ENCODE peak calls at places on chromosome X, in nine cellular contexts. One of them, this sample, is unnamed.

GRCh38 chrX:63349307-63349706 is 1.8 kb downstream of the SPIN4 start:
- DNase-seq in GM23248: no peak
- DNase-seq in fibroblast of lung: no peak
- DNase-seq in PC-3: peak
- DNase-seq in mesenchymal stem cell: no peak
- DNase-seq in neural progenitor cell: no peak
- DNase-seq in hepatocyte: no peak
- DNase-seq in mammary epithelial cell: no peak
- DNase-seq in MM.1S: no peak
- DNase-seq in this sample: no peak

GRCh38 chrX:23844502-23845138 is 61.6 kb downstream of the SAT1 start:
- DNase-seq in mammary epithelial cell: no peak
- DNase-seq in GM23248: peak
- DNase-seq in mesenchymal stem cell: peak
- DNase-seq in neural progenitor cell: no peak
- DNase-seq in PC-3: no peak
- DNase-seq in MM.1S: no peak
- DNase-seq in fibroblast of lung: peak
- DNase-seq in hepatocyte: peak
- DNase-seq in this sample: no peak

GRCh38 chrX:33336783-33337182 is 125.4 kb upstream of the DMD start:
- DNase-seq in GM23248: peak
- DNase-seq in hepatocyte: peak
- DNase-seq in neural progenitor cell: peak
- DNase-seq in MM.1S: no peak
- DNase-seq in mammary epithelial cell: peak
- DNase-seq in PC-3: peak
- DNase-seq in mesenchymal stem cell: peak
- DNase-seq in fibroblast of lung: no peak
- DNase-seq in this sample: no peak

GRCh38 chrX:147912093-147912801 is 528 bp downstream of the FMR1 start:
- DNase-seq in mesenchymal stem cell: peak
- DNase-seq in MM.1S: peak
- DNase-seq in hepatocyte: peak
- DNase-seq in PC-3: peak
- DNase-seq in GM23248: peak
- DNase-seq in fibroblast of lung: peak
- DNase-seq in neural progenitor cell: peak
- DNase-seq in mammary epithelial cell: peak
- DNase-seq in this sample: no peak

GRCh38 chrX:19888419-19888879 is 1.0 kb upstream of the SH3KBP1 start:
- DNase-seq in GM23248: peak
- DNase-seq in PC-3: peak
- DNase-seq in neural progenitor cell: peak
- DNase-seq in hepatocyte: peak
- DNase-seq in mammary epithelial cell: peak
- DNase-seq in mesenchymal stem cell: peak
- DNase-seq in fibroblast of lung: peak
- DNase-seq in MM.1S: peak
- DNase-seq in this sample: no peak

GRCh38 chrX:23901805-23902204 is 5.9 kb downstream of the APOO start:
- DNase-seq in mesenchymal stem cell: peak
- DNase-seq in PC-3: peak
- DNase-seq in GM23248: peak
- DNase-seq in neural progenitor cell: peak
- DNase-seq in fibroblast of lung: peak
- DNase-seq in mammary epithelial cell: peak
- DNase-seq in hepatocyte: peak
- DNase-seq in MM.1S: peak
- DNase-seq in this sample: peak

GRCh38 chrX:23797371-23798128 is 14.6 kb downstream of the SAT1 start:
- DNase-seq in mammary epithelial cell: peak
- DNase-seq in mesenchymal stem cell: no peak
- DNase-seq in hepatocyte: peak
- DNase-seq in MM.1S: no peak
- DNase-seq in neural progenitor cell: no peak
- DNase-seq in fibroblast of lung: no peak
- DNase-seq in PC-3: peak
- DNase-seq in GM23248: no peak
- DNase-seq in this sample: no peak

GRCh38 chrX:17525762-17526555 is 151.0 kb downstream of the NHS start:
- DNase-seq in fibroblast of lung: peak
- DNase-seq in PC-3: no peak
- DNase-seq in MM.1S: no peak
- DNase-seq in mammary epithelial cell: no peak
- DNase-seq in GM23248: peak
- DNase-seq in mesenchymal stem cell: no peak
- DNase-seq in neural progenitor cell: no peak
- DNase-seq in hepatocyte: no peak
- DNase-seq in this sample: no peak

GRCh38 chrX:130577431-130577830 is 175.6 kb downstream of the RBMX2 start:
- DNase-seq in MM.1S: no peak
- DNase-seq in hepatocyte: no peak
- DNase-seq in neural progenitor cell: no peak
- DNase-seq in PC-3: no peak
- DNase-seq in GM23248: no peak
- DNase-seq in mammary epithelial cell: no peak
- DNase-seq in mesenchymal stem cell: no peak
- DNase-seq in fibroblast of lung: no peak
- DNase-seq in this sample: no peak

GRCh38 chrX:53288173-53288572 is 6.8 kb upstream of the IQSEC2 start:
- DNase-seq in mesenchymal stem cell: peak
- DNase-seq in PC-3: no peak
- DNase-seq in GM23248: no peak
- DNase-seq in mammary epithelial cell: no peak
- DNase-seq in hepatocyte: no peak
- DNase-seq in fibroblast of lung: peak
- DNase-seq in neural progenitor cell: peak
- DNase-seq in MM.1S: no peak
- DNase-seq in this sample: no peak

GRCh38 chrX:111041018-111041462 is 55.0 kb upstream of the PAK3 start:
- DNase-seq in mammary epithelial cell: peak
- DNase-seq in mesenchymal stem cell: peak
- DNase-seq in fibroblast of lung: peak
- DNase-seq in MM.1S: no peak
- DNase-seq in GM23248: peak
- DNase-seq in PC-3: peak
- DNase-seq in hepatocyte: peak
- DNase-seq in neural progenitor cell: peak
- DNase-seq in this sample: peak

DNA sequence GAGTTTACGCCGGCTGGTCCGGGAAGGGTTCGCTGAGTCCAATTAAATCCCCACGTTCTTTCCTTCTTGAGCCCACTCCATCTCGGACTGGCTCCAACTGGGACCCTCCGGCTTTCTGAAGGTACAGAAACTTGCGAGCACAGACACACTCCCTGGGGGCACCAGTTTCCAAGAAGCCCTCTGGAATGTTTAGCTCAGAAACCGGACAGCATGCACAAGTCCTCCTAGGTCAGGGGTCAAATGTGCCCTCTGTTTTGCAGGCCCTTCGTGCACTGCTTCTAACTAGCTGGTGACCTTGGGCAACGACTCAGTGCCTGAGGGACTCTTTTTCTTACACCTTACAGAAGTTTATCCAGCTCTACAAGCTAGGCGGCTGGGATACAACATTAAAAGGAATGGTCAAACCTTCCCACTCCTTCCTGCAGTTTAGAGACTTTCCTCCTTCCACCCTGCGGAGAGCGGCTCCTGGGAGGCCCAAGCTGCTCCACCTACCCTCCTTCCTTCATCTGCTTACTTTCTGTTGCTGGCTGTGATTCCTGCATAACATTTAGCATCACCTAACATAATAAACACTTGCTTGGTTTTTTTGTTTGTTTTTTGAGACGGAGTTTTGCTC is 275.5 kb downstream of the BCOR start:
- DNase-seq in hepatocyte: no peak
- DNase-seq in mammary epithelial cell: no peak
- DNase-seq in neural progenitor cell: no peak
- DNase-seq in mesenchymal stem cell: no peak
- DNase-seq in fibroblast of lung: no peak
- DNase-seq in MM.1S: no peak
- DNase-seq in PC-3: no peak
- DNase-seq in GM23248: no peak
- DNase-seq in this sample: no peak
- H3K4me2 ChIP-seq in hepatocyte: peak
- H3K4me2 ChIP-seq in mammary epithelial cell: no peak
- H3K4me2 ChIP-seq in neural progenitor cell: peak
- H3K4me2 ChIP-seq in mesenchymal stem cell: no peak
- H3K4me2 ChIP-seq in fibroblast of lung: no peak
- H3K4me2 ChIP-seq in MM.1S: no peak
- H3K4me2 ChIP-seq in PC-3: no peak
- H3K4me2 ChIP-seq in GM23248: no peak
- H3K4me2 ChIP-seq in this sample: no peak

DNA sequence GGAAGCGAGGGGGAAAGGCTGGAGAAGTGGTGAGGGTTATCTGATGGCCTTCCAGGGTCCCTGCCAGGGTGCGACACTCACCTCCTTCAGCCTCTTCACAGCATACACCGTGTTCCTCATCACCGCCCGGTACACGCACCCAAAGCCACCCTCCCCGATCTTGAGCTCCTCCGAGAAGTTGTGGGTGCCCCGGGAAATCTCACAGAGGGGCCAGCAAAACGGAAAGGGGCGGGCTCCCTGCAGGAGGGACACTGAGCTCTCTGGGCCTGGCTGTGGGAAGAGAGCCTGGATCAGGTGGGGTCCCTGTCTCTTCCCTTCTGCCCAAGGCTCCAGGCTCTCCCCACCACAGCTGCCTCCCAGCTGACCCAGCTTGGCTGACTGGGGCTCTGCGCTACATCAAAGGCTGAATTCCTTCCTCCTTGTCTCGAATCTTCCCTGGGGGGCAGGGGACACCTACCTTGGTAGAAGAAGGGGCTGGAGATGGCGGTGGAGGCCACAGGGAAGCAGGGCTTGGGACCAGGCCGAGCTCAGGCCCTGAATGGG is 1.1 kb downstream of the IRAK1 start:
- DNase-seq in mesenchymal stem cell: no peak
- DNase-seq in PC-3: no peak
- DNase-seq in GM23248: no peak
- DNase-seq in neural progenitor cell: no peak
- DNase-seq in mammary epithelial cell: no peak
- DNase-seq in MM.1S: no peak
- DNase-seq in fibroblast of lung: no peak
- DNase-seq in hepatocyte: no peak
- DNase-seq in this sample: no peak
- H3K27ac ChIP-seq in mesenchymal stem cell: peak
- H3K27ac ChIP-seq in PC-3: peak
- H3K27ac ChIP-seq in GM23248: peak
- H3K27ac ChIP-seq in neural progenitor cell: no peak
- H3K27ac ChIP-seq in mammary epithelial cell: peak
- H3K27ac ChIP-seq in MM.1S: peak
- H3K27ac ChIP-seq in fibroblast of lung: peak
- H3K27ac ChIP-seq in hepatocyte: peak
- H3K27ac ChIP-seq in this sample: peak

GRCh38 chrX:71164071-71164470 is 19.4 kb downstream of the NLGN3 start:
- DNase-seq in MM.1S: no peak
- DNase-seq in neural progenitor cell: no peak
- DNase-seq in PC-3: no peak
- DNase-seq in GM23248: no peak
- DNase-seq in hepatocyte: no peak
- DNase-seq in mesenchymal stem cell: no peak
- DNase-seq in fibroblast of lung: no peak
- DNase-seq in mammary epithelial cell: peak
- DNase-seq in this sample: no peak

GRCh38 chrX:71168134-71168533 is 23.5 kb downstream of the NLGN3 start:
- DNase-seq in PC-3: no peak
- DNase-seq in mesenchymal stem cell: no peak
- DNase-seq in mammary epithelial cell: no peak
- DNase-seq in hepatocyte: no peak
- DNase-seq in GM23248: no peak
- DNase-seq in fibroblast of lung: no peak
- DNase-seq in neural progenitor cell: no peak
- DNase-seq in MM.1S: no peak
- DNase-seq in this sample: no peak

GRCh38 chrX:71169586-71169985 is 24.9 kb downstream of the NLGN3 start:
- DNase-seq in hepatocyte: no peak
- DNase-seq in MM.1S: no peak
- DNase-seq in PC-3: no peak
- DNase-seq in mammary epithelial cell: no peak
- DNase-seq in GM23248: no peak
- DNase-seq in mesenchymal stem cell: no peak
- DNase-seq in neural progenitor cell: no peak
- DNase-seq in fibroblast of lung: no peak
- DNase-seq in this sample: no peak

GRCh38 chrX:71167031-71167781 is 22.6 kb downstream of the NLGN3 start:
- DNase-seq in PC-3: no peak
- DNase-seq in fibroblast of lung: no peak
- DNase-seq in GM23248: no peak
- DNase-seq in mammary epithelial cell: no peak
- DNase-seq in MM.1S: no peak
- DNase-seq in mesenchymal stem cell: no peak
- DNase-seq in hepatocyte: no peak
- DNase-seq in neural progenitor cell: no peak
- DNase-seq in this sample: no peak

DNA sequence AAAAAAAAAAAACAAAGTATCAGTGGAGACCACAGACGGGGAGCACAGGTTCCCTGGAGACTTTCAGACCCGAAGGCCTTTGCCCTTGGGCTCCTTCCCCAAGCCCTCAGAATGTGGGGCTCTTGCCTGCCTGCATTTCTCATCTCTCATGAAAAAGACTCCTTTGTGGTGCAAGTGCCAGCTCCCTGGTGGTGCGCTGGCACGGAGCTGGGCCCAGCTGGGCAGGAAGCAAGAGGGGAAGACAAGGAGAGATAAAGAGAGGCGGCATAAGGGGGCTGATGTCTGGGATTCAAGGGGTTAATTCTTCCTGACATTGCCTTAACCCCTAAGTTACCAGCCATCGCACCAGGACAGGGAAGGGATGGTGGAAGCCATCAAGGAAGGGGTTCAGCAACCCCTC is 21.8 kb downstream of the NLGN3 start:
- DNase-seq in GM23248: no peak
- DNase-seq in mesenchymal stem cell: no peak
- DNase-seq in neural progenitor cell: no peak
- DNase-seq in mammary epithelial cell: no peak
- DNase-seq in MM.1S: no peak
- DNase-seq in PC-3: no peak
- DNase-seq in hepatocyte: no peak
- DNase-seq in fibroblast of lung: no peak
- DNase-seq in this sample: no peak
- H3K4me2 ChIP-seq in GM23248: no peak
- H3K4me2 ChIP-seq in mesenchymal stem cell: no peak
- H3K4me2 ChIP-seq in neural progenitor cell: no peak
- H3K4me2 ChIP-seq in mammary epithelial cell: no peak
- H3K4me2 ChIP-seq in MM.1S: no peak
- H3K4me2 ChIP-seq in PC-3: no peak
- H3K4me2 ChIP-seq in hepatocyte: no peak
- H3K4me2 ChIP-seq in fibroblast of lung: no peak
- H3K4me2 ChIP-seq in this sample: no peak

DNA sequence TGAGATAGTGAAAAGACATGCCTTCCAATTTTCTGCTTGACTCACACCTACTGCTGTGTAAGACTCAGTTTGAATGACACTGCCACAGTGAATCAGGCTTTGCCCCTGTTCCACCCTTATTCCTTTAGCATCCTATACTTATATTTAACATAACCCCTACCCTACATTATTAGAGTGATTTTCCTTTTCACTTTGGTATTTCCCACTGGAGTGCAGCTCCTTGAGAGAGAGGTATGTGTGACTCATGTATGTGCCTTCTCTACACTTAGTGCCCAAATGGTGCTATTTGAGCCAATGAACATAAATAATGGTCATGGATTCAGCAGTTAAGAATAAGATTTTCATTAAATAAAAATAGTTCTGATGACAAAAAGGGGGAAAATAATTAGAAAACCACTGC is 69.5 kb downstream of the RRAGB start:
- DNase-seq in mammary epithelial cell: no peak
- DNase-seq in neural progenitor cell: no peak
- DNase-seq in GM23248: peak
- DNase-seq in mesenchymal stem cell: no peak
- DNase-seq in hepatocyte: no peak
- DNase-seq in MM.1S: no peak
- DNase-seq in fibroblast of lung: peak
- DNase-seq in PC-3: peak
- DNase-seq in this sample: no peak
- H3K27ac ChIP-seq in mammary epithelial cell: no peak
- H3K27ac ChIP-seq in neural progenitor cell: no peak
- H3K27ac ChIP-seq in GM23248: no peak
- H3K27ac ChIP-seq in mesenchymal stem cell: no peak
- H3K27ac ChIP-seq in hepatocyte: no peak
- H3K27ac ChIP-seq in MM.1S: no peak
- H3K27ac ChIP-seq in fibroblast of lung: no peak
- H3K27ac ChIP-seq in PC-3: no peak
- H3K27ac ChIP-seq in this sample: no peak